ENCODE peak calls at places on chromosomes 11 and 22, in four cellular contexts. N is RWPE1, Q is dermis microvascular lymphatic vessel endothelial cell, V is neuronal stem cell. M is an unnamed sample.

GRCh38 chr11:67645521-67646457 is 4.7 kb downstream of the ACY3 start:
- DNase-seq in Q (no peak), V (no peak), N (no peak), M (no peak)

GRCh38 chr11:85955531-85955930 is 100.3 kb downstream of the CCDC83 start:
- DNase-seq in N (no peak), Q (no peak), V (no peak), M (no peak)

GRCh38 chr11:19196458-19196857 is 5.3 kb downstream of the CSRP3 start:
- DNase-seq in Q (no peak), V (no peak), N (peak), M (no peak)

GRCh38 chr11:11450744-11451362 is 97.8 kb upstream of the CSNK2A3 start:
- DNase-seq in N (peak), V (no peak), Q (no peak), M (peak)

GRCh38 chr22:42910221-42910942 is 53.3 kb upstream of the ARFGAP3 start:
- DNase-seq in N (no peak), Q (no peak), V (no peak), M (no peak)

GRCh38 chr11:115724709-115725108 is 220.5 kb upstream of the CADM1 start:
- DNase-seq in N (no peak), Q (no peak), V (no peak), M (no peak)

GRCh38 chr22:19760652-19761002 is at the start of gene TBX1:
- DNase-seq in Q (peak), N (no peak), V (no peak), M (no peak)

GRCh38 chr22:43167001-43167589 is 15.7 kb downstream of the TSPO start:
- DNase-seq in Q (no peak), V (no peak), N (no peak), M (no peak)

GRCh38 chr11:102007567-102008437 is 39.4 kb upstream of the CFAP300 start:
- DNase-seq in Q (peak), N (peak), V (peak), M (peak)

GRCh38 chr11:843086-843704 is 543 bp downstream of the TSPAN4 start:
- DNase-seq in N (no peak), V (no peak), Q (peak), M (no peak)

GRCh38 chr22:23305922-23306374 is 125.6 kb downstream of the BCR start:
- DNase-seq in Q (peak), V (no peak), N (no peak), M (no peak)

GRCh38 chr11:109734602-109735001 is 312.6 kb downstream of the C11orf87 start:
- DNase-seq in N (no peak), V (no peak), Q (no peak), M (peak)

GRCh38 chr22:30262917-30263741 is 3.5 kb downstream of the OSM start:
- DNase-seq in N (peak), V (peak), Q (peak), M (no peak)

GRCh38 chr11:110573411-110573810 is 138.8 kb downstream of the ARHGAP20 start:
- DNase-seq in V (no peak), N (no peak), Q (no peak), M (no peak)

GRCh38 chr22:46147471-46148267 is 2.7 kb upstream of the PPARA start:
- DNase-seq in V (no peak), Q (no peak), N (peak), M (no peak)

GRCh38 chr11:6387811-6388599 is 2.3 kb upstream of the SMPD1 start:
- DNase-seq in Q (peak), V (no peak), N (no peak), M (no peak)

GRCh38 chr11:104653011-104653806 is 245.1 kb downstream of the CASP12 start:
- DNase-seq in V (no peak), Q (no peak), N (no peak), M (peak)

GRCh38 chr22:19754701-19755144 is 5.9 kb upstream of the TBX1 start:
- DNase-seq in V (no peak), Q (no peak), N (no peak), M (no peak)

GRCh38 chr11:66970808-66971442 is 4.2 kb upstream of the C11orf86 start:
- DNase-seq in V (no peak), Q (peak), N (peak), M (peak)

GRCh38 chr11:69443138-69443967 is 38.1 kb upstream of the LINC01488 start:
- DNase-seq in Q (peak), V (peak), N (peak), M (peak)

GRCh38 chr22:20781272-20781990 is 7.5 kb downstream of the SERPIND1 start:
- DNase-seq in N (no peak), Q (peak), V (no peak), M (no peak)

GRCh38 chr11:73564903-73565302 is 33.0 kb downstream of the FAM168A start:
- DNase-seq in V (no peak), N (no peak), Q (no peak), M (no peak)

GRCh38 chr11:61911124-61911700 is 6.2 kb downstream of the RAB3IL1 start:
- DNase-seq in Q (no peak), V (no peak), N (no peak), M (no peak)

GRCh38 chr11:70176940-70177689 is 26.0 kb upstream of the FADD start:
- DNase-seq in Q (peak), N (peak), V (no peak), M (peak)

GRCh38 chr11:76835928-76836612 is 24.6 kb upstream of the ACER3 start:
- DNase-seq in N (peak), Q (peak), V (no peak), M (no peak)

GRCh38 chr22:35970601-35971417 is 57.8 kb downstream of the RBFOX2 start:
- DNase-seq in N (no peak), Q (no peak), V (no peak), M (no peak)

GRCh38 chr22:46001426-46002106 is 24.6 kb upstream of the WNT7B start:
- DNase-seq in Q (no peak), N (no peak), V (no peak), M (no peak)

M was measured in HTR-8/SVneo.